ENCODE peak calls at places on chromosome 3, in ten cellular contexts. One of them, this sample, is unnamed.

GRCh38 chr3:179244874-179245273 is 6.0 kb downstream of the KCNMB3 start:
- DNase-seq in Calu3: no peak
- DNase-seq in esophagus squamous epithelium: no peak
- DNase-seq in skeletal muscle cell: no peak
- DNase-seq in left ventricle myocardium inferior: no peak
- DNase-seq in left colon: no peak
- DNase-seq in activated CD4-positive, alpha-beta T cell treated with anti-CD3 and anti-CD28 coated beads, Interleukin-2, amount 10 ng/mL, durations not matched to agents 7 days and 5 days: no peak
- DNase-seq in D721Med: no peak
- DNase-seq in stimulated activated CD8-positive, alpha-beta memory T cell treated with anti-CD3 and anti-CD28 coated beads, Interleukin-4, amount 100 ng/mL, for 1 hour: no peak
- DNase-seq in NCI-H1105: no peak
- DNase-seq in this sample: no peak

GRCh38 chr3:184540777-184541681 is 20.6 kb upstream of the EPHB3 start:
- DNase-seq in stimulated activated CD8-positive, alpha-beta memory T cell treated with anti-CD3 and anti-CD28 coated beads, Interleukin-4, amount 100 ng/mL, for 1 hour: peak
- DNase-seq in skeletal muscle cell: no peak
- DNase-seq in left colon: peak
- DNase-seq in activated CD4-positive, alpha-beta T cell treated with anti-CD3 and anti-CD28 coated beads, Interleukin-2, amount 10 ng/mL, durations not matched to agents 7 days and 5 days: peak
- DNase-seq in D721Med: no peak
- DNase-seq in NCI-H1105: peak
- DNase-seq in left ventricle myocardium inferior: peak
- DNase-seq in Calu3: peak
- DNase-seq in esophagus squamous epithelium: no peak
- DNase-seq in this sample: peak

GRCh38 chr3:188510366-188510765 is 356.4 kb downstream of the LPP start:
- DNase-seq in left colon: no peak
- DNase-seq in left ventricle myocardium inferior: no peak
- DNase-seq in Calu3: peak
- DNase-seq in skeletal muscle cell: peak
- DNase-seq in stimulated activated CD8-positive, alpha-beta memory T cell treated with anti-CD3 and anti-CD28 coated beads, Interleukin-4, amount 100 ng/mL, for 1 hour: no peak
- DNase-seq in activated CD4-positive, alpha-beta T cell treated with anti-CD3 and anti-CD28 coated beads, Interleukin-2, amount 10 ng/mL, durations not matched to agents 7 days and 5 days: no peak
- DNase-seq in NCI-H1105: no peak
- DNase-seq in esophagus squamous epithelium: no peak
- DNase-seq in D721Med: no peak
- DNase-seq in this sample: no peak

GRCh38 chr3:97070302-97070701 is 255.9 kb downstream of the EPHA6 start:
- DNase-seq in Calu3: no peak
- DNase-seq in NCI-H1105: no peak
- DNase-seq in left colon: no peak
- DNase-seq in activated CD4-positive, alpha-beta T cell treated with anti-CD3 and anti-CD28 coated beads, Interleukin-2, amount 10 ng/mL, durations not matched to agents 7 days and 5 days: no peak
- DNase-seq in D721Med: no peak
- DNase-seq in left ventricle myocardium inferior: no peak
- DNase-seq in stimulated activated CD8-positive, alpha-beta memory T cell treated with anti-CD3 and anti-CD28 coated beads, Interleukin-4, amount 100 ng/mL, for 1 hour: no peak
- DNase-seq in esophagus squamous epithelium: no peak
- DNase-seq in skeletal muscle cell: no peak
- DNase-seq in this sample: no peak

GRCh38 chr3:148938306-148938705 is 53.0 kb upstream of the GYG1 start:
- DNase-seq in esophagus squamous epithelium: no peak
- DNase-seq in left colon: no peak
- DNase-seq in D721Med: no peak
- DNase-seq in left ventricle myocardium inferior: no peak
- DNase-seq in activated CD4-positive, alpha-beta T cell treated with anti-CD3 and anti-CD28 coated beads, Interleukin-2, amount 10 ng/mL, durations not matched to agents 7 days and 5 days: no peak
- DNase-seq in Calu3: no peak
- DNase-seq in stimulated activated CD8-positive, alpha-beta memory T cell treated with anti-CD3 and anti-CD28 coated beads, Interleukin-4, amount 100 ng/mL, for 1 hour: no peak
- DNase-seq in skeletal muscle cell: no peak
- DNase-seq in NCI-H1105: no peak
- DNase-seq in this sample: no peak

GRCh38 chr3:117130222-117130621 is 420.6 kb downstream of the TUSC7 start:
- DNase-seq in Calu3: no peak
- DNase-seq in esophagus squamous epithelium: no peak
- DNase-seq in stimulated activated CD8-positive, alpha-beta memory T cell treated with anti-CD3 and anti-CD28 coated beads, Interleukin-4, amount 100 ng/mL, for 1 hour: no peak
- DNase-seq in left colon: no peak
- DNase-seq in D721Med: no peak
- DNase-seq in NCI-H1105: no peak
- DNase-seq in skeletal muscle cell: no peak
- DNase-seq in activated CD4-positive, alpha-beta T cell treated with anti-CD3 and anti-CD28 coated beads, Interleukin-2, amount 10 ng/mL, durations not matched to agents 7 days and 5 days: no peak
- DNase-seq in left ventricle myocardium inferior: no peak
- DNase-seq in this sample: no peak

GRCh38 chr3:9036327-9037112 is 73.2 kb upstream of the RAD18 start:
- DNase-seq in Calu3: no peak
- DNase-seq in left colon: peak
- DNase-seq in NCI-H1105: no peak
- DNase-seq in stimulated activated CD8-positive, alpha-beta memory T cell treated with anti-CD3 and anti-CD28 coated beads, Interleukin-4, amount 100 ng/mL, for 1 hour: no peak
- DNase-seq in activated CD4-positive, alpha-beta T cell treated with anti-CD3 and anti-CD28 coated beads, Interleukin-2, amount 10 ng/mL, durations not matched to agents 7 days and 5 days: no peak
- DNase-seq in D721Med: no peak
- DNase-seq in esophagus squamous epithelium: no peak
- DNase-seq in skeletal muscle cell: peak
- DNase-seq in left ventricle myocardium inferior: peak
- DNase-seq in this sample: no peak

GRCh38 chr3:123448503-123449091 is at the start of gene ADCY5:
- DNase-seq in esophagus squamous epithelium: no peak
- DNase-seq in skeletal muscle cell: no peak
- DNase-seq in NCI-H1105: peak
- DNase-seq in Calu3: peak
- DNase-seq in D721Med: no peak
- DNase-seq in left ventricle myocardium inferior: no peak
- DNase-seq in activated CD4-positive, alpha-beta T cell treated with anti-CD3 and anti-CD28 coated beads, Interleukin-2, amount 10 ng/mL, durations not matched to agents 7 days and 5 days: no peak
- DNase-seq in stimulated activated CD8-positive, alpha-beta memory T cell treated with anti-CD3 and anti-CD28 coated beads, Interleukin-4, amount 100 ng/mL, for 1 hour: no peak
- DNase-seq in left colon: peak
- DNase-seq in this sample: no peak

GRCh38 chr3:10957976-10958749 is 34.4 kb upstream of the SLC6A1 start:
- DNase-seq in left colon: peak
- DNase-seq in stimulated activated CD8-positive, alpha-beta memory T cell treated with anti-CD3 and anti-CD28 coated beads, Interleukin-4, amount 100 ng/mL, for 1 hour: no peak
- DNase-seq in Calu3: peak
- DNase-seq in esophagus squamous epithelium: no peak
- DNase-seq in D721Med: no peak
- DNase-seq in activated CD4-positive, alpha-beta T cell treated with anti-CD3 and anti-CD28 coated beads, Interleukin-2, amount 10 ng/mL, durations not matched to agents 7 days and 5 days: no peak
- DNase-seq in skeletal muscle cell: no peak
- DNase-seq in NCI-H1105: peak
- DNase-seq in left ventricle myocardium inferior: peak
- DNase-seq in this sample: no peak

GRCh38 chr3:32002536-32003368 is 21.2 kb downstream of the ZNF860 start:
- DNase-seq in esophagus squamous epithelium: no peak
- DNase-seq in NCI-H1105: no peak
- DNase-seq in Calu3: no peak
- DNase-seq in skeletal muscle cell: peak
- DNase-seq in left colon: no peak
- DNase-seq in activated CD4-positive, alpha-beta T cell treated with anti-CD3 and anti-CD28 coated beads, Interleukin-2, amount 10 ng/mL, durations not matched to agents 7 days and 5 days: no peak
- DNase-seq in D721Med: no peak
- DNase-seq in left ventricle myocardium inferior: no peak
- DNase-seq in stimulated activated CD8-positive, alpha-beta memory T cell treated with anti-CD3 and anti-CD28 coated beads, Interleukin-4, amount 100 ng/mL, for 1 hour: no peak
- DNase-seq in this sample: no peak

GRCh38 chr3:43950775-43951174 is 260.0 kb downstream of the ABHD5 start:
- DNase-seq in Calu3: no peak
- DNase-seq in D721Med: no peak
- DNase-seq in left ventricle myocardium inferior: no peak
- DNase-seq in esophagus squamous epithelium: no peak
- DNase-seq in activated CD4-positive, alpha-beta T cell treated with anti-CD3 and anti-CD28 coated beads, Interleukin-2, amount 10 ng/mL, durations not matched to agents 7 days and 5 days: peak
- DNase-seq in skeletal muscle cell: no peak
- DNase-seq in stimulated activated CD8-positive, alpha-beta memory T cell treated with anti-CD3 and anti-CD28 coated beads, Interleukin-4, amount 100 ng/mL, for 1 hour: no peak
- DNase-seq in left colon: no peak
- DNase-seq in NCI-H1105: no peak
- DNase-seq in this sample: no peak

GRCh38 chr3:9352917-9353823 is 9.7 kb upstream of the THUMPD3 start:
- DNase-seq in activated CD4-positive, alpha-beta T cell treated with anti-CD3 and anti-CD28 coated beads, Interleukin-2, amount 10 ng/mL, durations not matched to agents 7 days and 5 days: peak
- DNase-seq in left ventricle myocardium inferior: peak
- DNase-seq in Calu3: peak
- DNase-seq in left colon: peak
- DNase-seq in esophagus squamous epithelium: no peak
- DNase-seq in skeletal muscle cell: no peak
- DNase-seq in NCI-H1105: peak
- DNase-seq in stimulated activated CD8-positive, alpha-beta memory T cell treated with anti-CD3 and anti-CD28 coated beads, Interleukin-4, amount 100 ng/mL, for 1 hour: peak
- DNase-seq in D721Med: peak
- DNase-seq in this sample: peak

GRCh38 chr3:169241575-169241927 is 422.0 kb downstream of the MECOM start:
- DNase-seq in left ventricle myocardium inferior: no peak
- DNase-seq in D721Med: no peak
- DNase-seq in NCI-H1105: no peak
- DNase-seq in left colon: no peak
- DNase-seq in esophagus squamous epithelium: no peak
- DNase-seq in skeletal muscle cell: no peak
- DNase-seq in stimulated activated CD8-positive, alpha-beta memory T cell treated with anti-CD3 and anti-CD28 coated beads, Interleukin-4, amount 100 ng/mL, for 1 hour: no peak
- DNase-seq in Calu3: no peak
- DNase-seq in activated CD4-positive, alpha-beta T cell treated with anti-CD3 and anti-CD28 coated beads, Interleukin-2, amount 10 ng/mL, durations not matched to agents 7 days and 5 days: no peak
- DNase-seq in this sample: no peak

GRCh38 chr3:129783470-129783869 is 110.0 kb downstream of the TMCC1 start:
- DNase-seq in left colon: no peak
- DNase-seq in skeletal muscle cell: no peak
- DNase-seq in left ventricle myocardium inferior: no peak
- DNase-seq in NCI-H1105: no peak
- DNase-seq in Calu3: no peak
- DNase-seq in D721Med: no peak
- DNase-seq in activated CD4-positive, alpha-beta T cell treated with anti-CD3 and anti-CD28 coated beads, Interleukin-2, amount 10 ng/mL, durations not matched to agents 7 days and 5 days: no peak
- DNase-seq in esophagus squamous epithelium: no peak
- DNase-seq in stimulated activated CD8-positive, alpha-beta memory T cell treated with anti-CD3 and anti-CD28 coated beads, Interleukin-4, amount 100 ng/mL, for 1 hour: no peak
- DNase-seq in this sample: no peak

GRCh38 chr3:102123590-102124190 is 274.4 kb downstream of the NFKBIZ start:
- DNase-seq in NCI-H1105: no peak
- DNase-seq in skeletal muscle cell: no peak
- DNase-seq in left ventricle myocardium inferior: no peak
- DNase-seq in D721Med: no peak
- DNase-seq in Calu3: no peak
- DNase-seq in esophagus squamous epithelium: no peak
- DNase-seq in left colon: no peak
- DNase-seq in activated CD4-positive, alpha-beta T cell treated with anti-CD3 and anti-CD28 coated beads, Interleukin-2, amount 10 ng/mL, durations not matched to agents 7 days and 5 days: no peak
- DNase-seq in stimulated activated CD8-positive, alpha-beta memory T cell treated with anti-CD3 and anti-CD28 coated beads, Interleukin-4, amount 100 ng/mL, for 1 hour: no peak
- DNase-seq in this sample: no peak

GRCh38 chr3:192879346-192880031 is 38.2 kb downstream of the MB21D2 start:
- DNase-seq in left colon: no peak
- DNase-seq in left ventricle myocardium inferior: no peak
- DNase-seq in Calu3: peak
- DNase-seq in D721Med: no peak
- DNase-seq in NCI-H1105: no peak
- DNase-seq in activated CD4-positive, alpha-beta T cell treated with anti-CD3 and anti-CD28 coated beads, Interleukin-2, amount 10 ng/mL, durations not matched to agents 7 days and 5 days: no peak
- DNase-seq in skeletal muscle cell: peak
- DNase-seq in stimulated activated CD8-positive, alpha-beta memory T cell treated with anti-CD3 and anti-CD28 coated beads, Interleukin-4, amount 100 ng/mL, for 1 hour: no peak
- DNase-seq in esophagus squamous epithelium: no peak
- DNase-seq in this sample: no peak

GRCh38 chr3:169545606-169546005 is 117.9 kb downstream of the MECOM start:
- DNase-seq in esophagus squamous epithelium: no peak
- DNase-seq in left ventricle myocardium inferior: no peak
- DNase-seq in Calu3: no peak
- DNase-seq in NCI-H1105: no peak
- DNase-seq in stimulated activated CD8-positive, alpha-beta memory T cell treated with anti-CD3 and anti-CD28 coated beads, Interleukin-4, amount 100 ng/mL, for 1 hour: no peak
- DNase-seq in activated CD4-positive, alpha-beta T cell treated with anti-CD3 and anti-CD28 coated beads, Interleukin-2, amount 10 ng/mL, durations not matched to agents 7 days and 5 days: no peak
- DNase-seq in skeletal muscle cell: no peak
- DNase-seq in left colon: no peak
- DNase-seq in D721Med: no peak
- DNase-seq in this sample: no peak

This sample was measured in CD8-positive, alpha-beta T cell.